ENCODE peak calls at places on chromosome 13, in four cellular contexts. U, J, X and M are unnamed samples.

GRCh38 chr13:64083396-64083795 is 2667.7 kb upstream of the PCDH20 start:
- DNase-seq in U (no peak), J (no peak), X (no peak), M (no peak)

GRCh38 chr13:26051231-26052135 is at the start of gene SHISA2:
- DNase-seq in U (no peak), J (no peak), X (peak), M (no peak)

GRCh38 chr13:106362637-106363036 is 172.8 kb downstream of the EFNB2 start:
- DNase-seq in U (no peak), J (no peak), X (no peak), M (no peak)

GRCh38 chr13:84645196-84646071 is 763.2 kb upstream of the SLITRK1 start:
- DNase-seq in U (no peak), J (no peak), X (no peak), M (no peak)

GRCh38 chr13:30363725-30364124 is 56.4 kb upstream of the KATNAL1 start:
- DNase-seq in U (no peak), J (no peak), X (no peak), M (no peak)

GRCh38 chr13:112855859-112856258 is 113.2 kb upstream of the MCF2L start:
- DNase-seq in U (no peak), J (no peak), X (no peak), M (no peak)

GRCh38 chr13:31321457-31321856 is 121.7 kb downstream of the B3GLCT start:
- DNase-seq in U (no peak), J (no peak), X (no peak), M (no peak)

GRCh38 chr13:107284168-107284567 is 716.2 kb upstream of the ARGLU1 start:
- DNase-seq in U (no peak), J (no peak), X (no peak), M (no peak)

GRCh38 chr13:43251967-43252366 is 228.6 kb downstream of the DNAJC15 start:
- DNase-seq in U (no peak), J (no peak), X (no peak), M (no peak)

GRCh38 chr13:50357586-50358118 is 342.4 kb downstream of the KCNRG start:
- DNase-seq in U (peak), J (no peak), X (no peak), M (no peak)

GRCh38 chr13:50650936-50651638 is 192.4 kb downstream of the DLEU7 start:
- DNase-seq in U (no peak), J (no peak), X (no peak), M (no peak)

GRCh38 chr13:46893221-46893620 is 3.6 kb downstream of the HTR2A start:
- DNase-seq in U (no peak), J (no peak), X (no peak), M (no peak)

GRCh38 chr13:22369840-22370239 is 699.0 kb downstream of the FGF9 start:
- DNase-seq in U (no peak), J (no peak), X (no peak), M (no peak)

GRCh38 chr13:48531416-48532145 is 1.3 kb downstream of the RCBTB2 start:
- DNase-seq in U (no peak), J (no peak), X (no peak), M (no peak)

GRCh38 chr13:110648848-110649421 is 33.6 kb downstream of the NAXD start:
- DNase-seq in U (peak), J (no peak), X (no peak), M (no peak)

GRCh38 chr13:37863708-37864107 is 5.9 kb downstream of the TRPC4 start:
- DNase-seq in U (no peak), J (no peak), X (no peak), M (no peak)

GRCh38 chr13:74325106-74325505 is 190.9 kb upstream of the KLF12 start:
- DNase-seq in U (peak), J (no peak), X (no peak), M (no peak)

GRCh38 chr13:99648905-99649304 is 147.6 kb downstream of the TM9SF2 start:
- DNase-seq in U (no peak), J (no peak), X (no peak), M (no peak)

GRCh38 chr13:96527497-96527896 is 437.6 kb downstream of the HS6ST3 start:
- DNase-seq in U (no peak), J (no peak), X (no peak), M (no peak)

GRCh38 chr13:40943073-40943472 is 76.0 kb downstream of the ELF1 start:
- DNase-seq in U (no peak), J (no peak), X (no peak), M (no peak)

GRCh38 chr13:43776680-43777079 is 10.1 kb downstream of the ENOX1 start:
- DNase-seq in U (no peak), J (no peak), X (no peak), M (no peak)

GRCh38 chr13:55266644-55267043 is 1874.1 kb upstream of the PRR20A start:
- DNase-seq in U (no peak), J (no peak), X (no peak), M (no peak)

GRCh38 chr13:100514788-100515409 is 73.7 kb downstream of the GGACT start:
- DNase-seq in U (peak), J (peak), X (peak), M (peak)

GRCh38 chr13:105410602-105411001 is 1124.9 kb downstream of the EFNB2 start:
- DNase-seq in U (no peak), J (peak), X (no peak), M (no peak)

GRCh38 chr13:52048516-52048915 is 24.0 kb downstream of the UTP14C start:
- DNase-seq in U (no peak), J (no peak), X (no peak), M (no peak)

GRCh38 chr13:42028113-42028799 is 20.2 kb upstream of the DGKH start:
- DNase-seq in U (no peak), J (peak), X (no peak), M (no peak)

GRCh38 chr13:44309771-44310767 is 63.6 kb upstream of the SERP2 start:
- DNase-seq in U (peak), J (peak), X (no peak), M (no peak)

GRCh38 chr13:101915755-101916107 is 463.3 kb downstream of the ITGBL1 start:
- DNase-seq in U (no peak), J (no peak), X (no peak), M (no peak)

GRCh38 chr13:22757530-22758120 is 423.2 kb upstream of the SGCG start:
- DNase-seq in U (no peak), J (no peak), X (no peak), M (no peak)

GRCh38 chr13:35965226-35965927 is 165.8 kb downstream of the DCLK1 start:
- DNase-seq in U (no peak), J (no peak), X (no peak), M (no peak)

GRCh38 chr13:93554514-93554913 is 327.9 kb downstream of the GPC6 start:
- DNase-seq in U (no peak), J (no peak), X (no peak), M (no peak)
- H3K27ac ChIP-seq in U (no peak), J (no peak), X (no peak), M (no peak)

DNA sequence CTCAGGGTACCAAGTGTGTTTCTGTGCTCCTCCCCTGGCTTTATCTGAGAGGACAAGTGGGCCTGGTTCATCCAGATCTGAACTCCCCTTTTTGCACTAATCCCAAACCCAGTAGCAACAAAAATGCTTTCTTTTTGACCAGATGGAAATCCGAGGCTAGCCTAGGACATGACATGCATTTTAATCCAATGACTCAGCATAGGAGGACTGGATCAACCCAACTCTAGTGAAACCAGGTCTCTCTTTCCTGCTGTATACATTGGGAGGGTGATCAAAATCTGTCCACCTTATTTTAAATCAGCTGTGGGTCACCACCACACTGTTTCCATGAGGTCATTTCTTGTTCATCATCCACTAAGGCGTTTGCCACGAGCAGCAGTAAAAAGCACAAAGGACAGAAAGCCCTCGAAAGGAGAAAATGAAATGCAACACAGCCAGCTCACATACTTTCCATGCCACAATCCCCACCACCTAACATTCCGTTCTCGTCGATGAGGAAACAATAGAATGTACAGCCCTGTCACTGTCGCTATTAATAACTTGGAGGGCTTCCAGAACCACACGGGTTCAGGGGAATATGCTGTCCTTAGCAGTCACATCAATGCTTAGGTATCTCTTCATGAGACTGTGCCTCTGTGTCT is 543.0 kb downstream of the IRS2 start:
- DNase-seq in U (no peak), J (no peak), X (no peak), M (no peak)
- TF ChIP-seq POLR2AphosphoS5 in U (no peak), J (no peak), X (no peak), M (no peak)

GRCh38 chr13:102933076-102933922 is 87.5 kb downstream of the ERCC5 start:
- DNase-seq in U (no peak), J (no peak), X (no peak), M (no peak)

GRCh38 chr13:102935896-102936321 is 90.1 kb downstream of the ERCC5 start:
- DNase-seq in U (no peak), J (no peak), X (no peak), M (no peak)

GRCh38 chr13:102928971-102929370 is 83.1 kb downstream of the ERCC5 start:
- DNase-seq in U (no peak), J (no peak), X (no peak), M (no peak)

DNA sequence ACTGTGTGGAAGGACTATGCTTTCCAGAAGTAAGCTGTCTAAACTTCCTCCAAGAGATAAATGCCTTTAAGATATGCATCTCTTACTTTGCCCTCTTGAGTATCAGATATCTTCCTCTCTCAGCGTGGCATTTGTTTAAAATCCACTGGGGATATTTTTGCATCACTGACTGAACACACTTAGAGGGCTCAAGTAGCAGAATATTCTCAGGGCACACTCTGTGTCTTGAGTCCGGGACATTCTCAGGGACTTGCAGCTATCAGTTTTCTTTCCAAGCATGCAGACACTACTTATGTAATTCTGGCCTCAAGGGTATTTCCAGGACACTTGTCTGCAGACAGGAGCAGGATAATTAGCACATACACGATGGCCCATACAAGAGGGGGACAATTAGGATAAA is 84.7 kb downstream of the ERCC5 start:
- DNase-seq in U (no peak), J (no peak), X (no peak), M (no peak)
- H3K27ac ChIP-seq in U (no peak), J (no peak), X (no peak), M (no peak)

GRCh38 chr13:20258963-20259288 is 26.8 kb upstream of the GJB6 start:
- DNase-seq in U (no peak), J (no peak), X (no peak), M (no peak)

GRCh38 chr13:20263393-20264044 is 31.4 kb upstream of the GJB6 start:
- DNase-seq in U (no peak), J (no peak), X (no peak), M (no peak)

GRCh38 chr13:20254076-20254475 is 22.0 kb upstream of the GJB6 start:
- DNase-seq in U (no peak), J (no peak), X (no peak), M (no peak)

GRCh38 chr13:20258208-20258962 is 26.3 kb upstream of the GJB6 start:
- DNase-seq in U (no peak), J (no peak), X (no peak), M (no peak)
- TF ChIP-seq POLR2AphosphoS5 in U (no peak), J (no peak), X (no peak), M (no peak)